ENCODE peak calls at places on chromosomes 7 and 10, in four cellular contexts. Q is left lung; K is Peyer's patch; Z is CD4-positive, CD25-positive, alpha-beta regulatory T cell. J is an unnamed sample. For H3K36me3, the result is how much of the 10 kb centered on the place peaks cover.

GRCh38 chr10:86658261-86658741 is 4.0 kb downstream of the OPN4 start:
- DNase-seq in Q (peak), K (peak), Z (no peak), J (peak)

GRCh38 chr7:150379590-150380379 is 655 bp downstream of the ZNF775 start:
- DNase-seq in Q (no peak), K (peak), Z (no peak), J (peak)

GRCh38 chr7:19969859-19970493 is 196.6 kb upstream of the TMEM196 start:
- DNase-seq in Q (no peak), K (no peak), Z (no peak), J (no peak)

GRCh38 chr10:77939561-77940001 is 13.0 kb upstream of the DLG5 start:
- DNase-seq in Q (peak), K (no peak), Z (no peak), J (peak)

GRCh38 chr7:66142996-66143395 is 28.3 kb downstream of the CRCP start:
- DNase-seq in Q (no peak), K (no peak), Z (no peak), J (no peak)

GRCh38 chr10:95501203-95502094 is 59.7 kb downstream of the SORBS1 start:
- DNase-seq in Q (no peak), K (no peak), Z (no peak), J (peak)

GRCh38 chr10:15088428-15089261 is at the start of gene ACBD7:
- DNase-seq in Q (peak), K (peak), Z (peak), J (peak)

GRCh38 chr7:36155811-36156361 is 2.8 kb downstream of the EEPD1 start:
- DNase-seq in Q (peak), K (no peak), Z (no peak), J (peak)

GRCh38 chr10:14971867-14972448 is 12.8 kb downstream of the MEIG1 start:
- DNase-seq in Q (no peak), K (no peak), Z (peak), J (peak)

GRCh38 chr7:70494977-70495376 is 637.0 kb upstream of the GALNT17 start:
- DNase-seq in Q (no peak), K (no peak), Z (no peak), J (no peak)

GRCh38 chr7:10802011-10802410 is 171.7 kb upstream of the PHF14 start:
- DNase-seq in Q (no peak), K (no peak), Z (no peak), J (no peak)

GRCh38 chr10:75261813-75262725 is 26.3 kb upstream of the COMTD1 start:
- DNase-seq in Q (no peak), K (no peak), Z (no peak), J (no peak)

GRCh38 chr10:96843823-96844222 is 11.7 kb downstream of the LCOR start:
- DNase-seq in Q (no peak), K (no peak), Z (no peak), J (no peak)

GRCh38 chr7:35818513-35818912 is 17.7 kb downstream of the SEPTIN7 start:
- DNase-seq in Q (no peak), K (no peak), Z (no peak), J (no peak)

GRCh38 chr7:4631664-4632171 is 50.4 kb upstream of the FOXK1 start:
- DNase-seq in Q (peak), K (peak), Z (no peak), J (peak)

DNA sequence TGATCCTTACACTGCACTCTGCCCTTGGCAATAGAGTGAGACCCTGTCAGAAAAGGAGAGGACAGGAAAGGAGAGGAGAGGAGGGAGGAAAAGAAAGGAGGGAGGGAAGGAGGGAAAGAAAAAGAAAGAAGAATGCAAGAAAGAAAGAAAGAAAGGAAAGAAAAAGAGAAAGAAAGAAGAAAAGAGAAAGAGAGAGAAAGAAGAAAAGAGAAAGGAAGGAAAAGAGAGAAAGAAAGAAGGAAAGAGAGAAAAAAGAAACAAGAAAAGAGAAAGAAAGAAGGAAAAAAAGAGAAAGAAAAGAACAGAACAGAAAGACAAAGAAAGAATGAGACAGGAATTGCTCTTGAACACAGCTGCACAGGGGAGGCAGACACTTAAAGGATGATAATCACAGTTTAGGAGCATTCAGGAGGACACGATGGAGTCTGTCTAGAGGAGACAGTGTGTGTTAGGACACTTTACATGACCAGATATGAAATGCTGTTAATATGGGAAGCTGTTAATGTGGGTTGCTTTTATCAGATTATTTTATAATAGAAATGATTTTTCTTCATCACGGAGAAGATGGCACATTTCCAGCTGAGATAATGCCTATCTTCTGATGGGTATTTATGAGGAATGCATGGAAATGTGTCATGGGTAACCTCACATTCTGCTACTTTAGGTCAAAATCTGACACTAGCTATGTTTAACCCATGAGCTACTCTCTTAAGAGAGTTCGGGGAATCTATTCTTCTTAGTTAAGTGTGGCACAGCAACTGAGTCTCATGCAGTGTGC is 160.5 kb downstream of the BAMBI start:
- DNase-seq in Q (no peak), K (no peak), Z (no peak), J (no peak)
- H3K4me3 ChIP-seq in Q (no peak), K (no peak), Z (no peak), J (no peak)

DNA sequence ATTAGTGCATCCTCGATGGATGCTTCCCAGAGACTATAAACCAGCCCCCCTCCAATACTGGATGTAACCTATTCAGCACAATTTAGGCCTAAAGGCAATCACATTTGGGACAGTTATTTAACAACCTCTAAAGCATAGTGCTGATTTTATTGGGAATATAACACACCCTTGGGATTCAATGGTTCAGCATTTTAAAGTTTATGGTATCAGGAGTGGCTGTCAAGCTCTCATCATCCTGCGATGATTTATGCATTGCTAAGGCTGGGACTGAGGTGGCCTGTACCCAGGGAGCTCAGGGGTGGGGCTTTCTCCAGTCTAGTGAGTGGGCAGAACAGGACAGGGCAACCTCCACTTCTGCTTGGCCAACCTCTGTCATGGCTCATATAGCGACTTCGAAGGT is 464.9 kb downstream of the INHBA start:
- DNase-seq in Q (no peak), K (no peak), Z (no peak), J (no peak)
- H3K36me3 ChIP-seq in Q (under half), K (under half), Z (under half), J (under half)

DNA sequence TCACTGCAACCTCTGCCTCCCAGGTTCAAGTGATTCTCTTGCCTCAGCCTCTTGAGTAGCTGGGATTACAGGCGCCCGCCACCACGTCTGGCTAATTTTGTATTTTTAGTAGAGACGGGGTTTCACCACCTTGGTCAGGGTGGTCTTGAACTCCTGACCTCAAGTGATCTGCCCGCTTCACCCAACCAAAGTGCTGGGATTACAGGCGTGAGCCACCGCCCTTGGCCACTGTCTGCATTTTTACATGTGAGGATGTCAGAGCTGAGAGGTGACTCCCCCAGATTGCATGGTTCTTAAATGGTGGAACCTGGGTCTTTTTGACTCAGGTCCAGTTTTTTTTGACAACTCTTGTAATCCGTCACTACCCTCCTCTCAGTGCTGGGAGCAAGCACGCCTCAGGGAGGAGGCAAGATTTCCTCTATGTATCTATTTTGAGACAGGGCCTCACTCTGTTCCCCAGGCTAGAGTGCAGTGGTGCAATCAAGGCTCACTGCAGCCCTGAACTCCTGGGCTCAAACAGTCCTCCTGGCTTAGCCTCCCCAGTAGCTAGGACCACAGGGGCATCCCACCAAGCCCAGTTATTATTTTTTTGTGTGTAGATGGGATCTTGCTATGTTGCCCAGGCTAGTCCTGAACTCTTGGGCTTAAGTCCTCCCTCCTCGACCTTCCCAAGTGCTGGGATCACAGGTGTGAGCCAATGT is 1.2 kb upstream of the SRRT start:
- DNase-seq in Q (no peak), K (no peak), Z (no peak), J (no peak)
- H3K4me3 ChIP-seq in Q (peak), K (peak), Z (no peak), J (peak)

DNA sequence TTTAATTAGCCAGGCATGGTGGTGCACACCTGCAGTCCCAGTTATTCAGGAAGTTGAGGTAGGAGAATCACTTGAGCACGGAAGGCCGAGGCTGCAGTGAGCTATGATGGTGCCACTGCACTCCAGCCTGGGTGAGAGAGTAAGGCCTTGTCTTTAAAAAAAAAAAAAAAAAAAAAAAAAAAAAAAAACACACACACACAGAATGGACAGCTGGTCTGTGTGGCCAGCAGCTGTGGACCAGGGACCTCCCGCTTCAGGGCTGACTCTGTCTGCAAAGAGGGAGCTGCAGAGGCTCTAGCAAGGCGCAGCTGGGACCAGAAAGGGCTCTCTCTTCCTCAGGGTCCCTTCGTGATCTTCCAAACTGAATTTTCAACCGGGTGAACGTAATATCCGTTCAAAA is 53.6 kb upstream of the DNAAF5 start:
- DNase-seq in Q (no peak), K (no peak), Z (no peak), J (no peak)
- H3K36me3 ChIP-seq in Q (under half), K (under half), Z (under half), J (under half)

GRCh38 chr7:130649004-130649790 is 19.4 kb downstream of the COPG2 start:
- DNase-seq in Q (no peak), K (no peak), Z (no peak), J (no peak)
- H3K4me3 ChIP-seq in Q (no peak), K (no peak), Z (peak), J (no peak)

DNA sequence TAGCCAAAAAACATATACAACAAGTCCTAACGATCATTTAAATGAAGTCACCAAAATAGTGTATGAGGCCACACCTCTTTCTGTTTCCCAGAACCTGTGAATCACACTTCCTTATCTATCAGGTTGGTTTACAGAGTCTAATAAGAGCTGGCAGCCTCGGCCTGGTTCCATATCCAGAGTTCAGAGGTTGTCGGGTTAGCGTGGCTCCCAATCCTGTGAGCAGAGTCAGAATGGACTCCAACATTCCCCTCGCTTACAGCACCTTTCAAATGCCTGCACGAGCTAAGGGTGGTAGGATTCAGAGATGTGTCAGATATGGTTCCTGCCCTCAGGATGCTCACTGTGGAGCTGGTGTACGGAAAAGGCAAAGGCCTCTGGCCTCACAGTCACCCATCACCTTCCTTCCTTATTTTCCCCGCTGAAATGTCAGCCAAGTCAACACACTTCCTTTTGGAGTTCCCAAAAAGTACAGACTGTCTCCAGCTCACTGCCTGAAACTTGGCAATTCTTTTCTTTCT is 6.0 kb downstream of the IL15RA start:
- DNase-seq in Q (no peak), K (peak), Z (no peak), J (no peak)
- H3K36me3 ChIP-seq in Q (under half), K (under half), Z (under half), J (under half)

GRCh38 chr10:80535671-80536360 is 1.9 kb upstream of the SH2D4B start:
- DNase-seq in Q (peak), K (peak), Z (peak), J (peak)
- H3K4me3 ChIP-seq in Q (peak), K (peak), Z (peak), J (no peak)

GRCh38 chr10:100930368-100930767 is 17.6 kb downstream of the SLF2 start:
- DNase-seq in Q (no peak), K (no peak), Z (no peak), J (no peak)

GRCh38 chr10:100923580-100923979 is 10.8 kb downstream of the SLF2 start:
- DNase-seq in Q (no peak), K (no peak), Z (no peak), J (no peak)

GRCh38 chr10:100928039-100928438 is 15.3 kb downstream of the SLF2 start:
- DNase-seq in Q (no peak), K (no peak), Z (no peak), J (no peak)

GRCh38 chr10:100927266-100927665 is 14.5 kb downstream of the SLF2 start:
- DNase-seq in Q (no peak), K (no peak), Z (no peak), J (no peak)
- H3K36me3 ChIP-seq in Q (under half), K (under half), Z (half or more), J (half or more)

J was measured in endodermal cell.